ENCODE peak calls at places on chromosomes 13 and 19, in eight cellular contexts. One of them, this sample, is unnamed.

GRCh38 chr13:46906440-46906839 is 9.6 kb upstream of the HTR2A start:
- DNase-seq in SJCRH30: no peak
- DNase-seq in nephron progenitor cell: no peak
- DNase-seq in NT2/D1: no peak
- DNase-seq in breast epithelium: no peak
- DNase-seq in GM04504: no peak
- DNase-seq in astrocyte of the spinal cord: no peak
- DNase-seq in stimulated activated CD4-positive, alpha-beta T cell treated with anti-CD3 and anti-CD28 coated beads, TNF-alpha, amount 100 ng/mL, for 24 hours: no peak
- DNase-seq in this sample: no peak

GRCh38 chr13:110696776-110697175 is 9.1 kb downstream of the CARS2 start:
- DNase-seq in SJCRH30: no peak
- DNase-seq in nephron progenitor cell: no peak
- DNase-seq in NT2/D1: no peak
- DNase-seq in breast epithelium: no peak
- DNase-seq in GM04504: no peak
- DNase-seq in astrocyte of the spinal cord: no peak
- DNase-seq in stimulated activated CD4-positive, alpha-beta T cell treated with anti-CD3 and anti-CD28 coated beads, TNF-alpha, amount 100 ng/mL, for 24 hours: no peak
- DNase-seq in this sample: no peak

GRCh38 chr13:26679411-26679810 is 81.2 kb downstream of the GPR12 start:
- DNase-seq in SJCRH30: no peak
- DNase-seq in nephron progenitor cell: no peak
- DNase-seq in NT2/D1: no peak
- DNase-seq in breast epithelium: no peak
- DNase-seq in GM04504: peak; percentile 28
- DNase-seq in astrocyte of the spinal cord: peak; percentile 22
- DNase-seq in stimulated activated CD4-positive, alpha-beta T cell treated with anti-CD3 and anti-CD28 coated beads, TNF-alpha, amount 100 ng/mL, for 24 hours: no peak
- DNase-seq in this sample: no peak

GRCh38 chr13:42680748-42681147 is 100.6 kb upstream of the FAM216B start:
- DNase-seq in SJCRH30: no peak
- DNase-seq in nephron progenitor cell: no peak
- DNase-seq in NT2/D1: no peak
- DNase-seq in breast epithelium: no peak
- DNase-seq in GM04504: no peak
- DNase-seq in astrocyte of the spinal cord: no peak
- DNase-seq in stimulated activated CD4-positive, alpha-beta T cell treated with anti-CD3 and anti-CD28 coated beads, TNF-alpha, amount 100 ng/mL, for 24 hours: no peak
- DNase-seq in this sample: no peak

GRCh38 chr19:15177269-15178116 is 23.3 kb downstream of the NOTCH3 start:
- DNase-seq in SJCRH30: no peak
- DNase-seq in nephron progenitor cell: peak; percentile 94
- DNase-seq in NT2/D1: peak; percentile 83
- DNase-seq in breast epithelium: peak; percentile 50
- DNase-seq in GM04504: peak; percentile 45
- DNase-seq in astrocyte of the spinal cord: peak; percentile 64
- DNase-seq in stimulated activated CD4-positive, alpha-beta T cell treated with anti-CD3 and anti-CD28 coated beads, TNF-alpha, amount 100 ng/mL, for 24 hours: peak; percentile 84
- DNase-seq in this sample: peak; percentile 83

GRCh38 chr19:5025027-5025426 is 56.1 kb downstream of the KDM4B start:
- DNase-seq in SJCRH30: peak; percentile 67
- DNase-seq in nephron progenitor cell: no peak
- DNase-seq in NT2/D1: no peak
- DNase-seq in breast epithelium: no peak
- DNase-seq in GM04504: no peak
- DNase-seq in astrocyte of the spinal cord: no peak
- DNase-seq in stimulated activated CD4-positive, alpha-beta T cell treated with anti-CD3 and anti-CD28 coated beads, TNF-alpha, amount 100 ng/mL, for 24 hours: no peak
- DNase-seq in this sample: no peak

GRCh38 chr13:45833242-45833641 is 18.3 kb downstream of the SIAH3 start:
- DNase-seq in SJCRH30: no peak
- DNase-seq in nephron progenitor cell: no peak
- DNase-seq in NT2/D1: no peak
- DNase-seq in breast epithelium: no peak
- DNase-seq in GM04504: no peak
- DNase-seq in astrocyte of the spinal cord: no peak
- DNase-seq in stimulated activated CD4-positive, alpha-beta T cell treated with anti-CD3 and anti-CD28 coated beads, TNF-alpha, amount 100 ng/mL, for 24 hours: no peak
- DNase-seq in this sample: no peak

GRCh38 chr13:48866204-48866603 is 109.5 kb upstream of the FNDC3A start:
- DNase-seq in SJCRH30: no peak
- DNase-seq in nephron progenitor cell: no peak
- DNase-seq in NT2/D1: no peak
- DNase-seq in breast epithelium: no peak
- DNase-seq in GM04504: no peak
- DNase-seq in astrocyte of the spinal cord: no peak
- DNase-seq in stimulated activated CD4-positive, alpha-beta T cell treated with anti-CD3 and anti-CD28 coated beads, TNF-alpha, amount 100 ng/mL, for 24 hours: no peak
- DNase-seq in this sample: no peak

GRCh38 chr13:44749906-44750305 is 173.8 kb upstream of the TSC22D1 start:
- DNase-seq in SJCRH30: no peak
- DNase-seq in nephron progenitor cell: no peak
- DNase-seq in NT2/D1: no peak
- DNase-seq in breast epithelium: no peak
- DNase-seq in GM04504: no peak
- DNase-seq in astrocyte of the spinal cord: no peak
- DNase-seq in stimulated activated CD4-positive, alpha-beta T cell treated with anti-CD3 and anti-CD28 coated beads, TNF-alpha, amount 100 ng/mL, for 24 hours: no peak
- DNase-seq in this sample: no peak

GRCh38 chr19:45863840-45864628 is at the start of gene FOXA3:
- DNase-seq in SJCRH30: peak; percentile 69
- DNase-seq in nephron progenitor cell: peak; percentile 63
- DNase-seq in NT2/D1: no peak
- DNase-seq in breast epithelium: no peak
- DNase-seq in GM04504: no peak
- DNase-seq in astrocyte of the spinal cord: peak; percentile 8
- DNase-seq in stimulated activated CD4-positive, alpha-beta T cell treated with anti-CD3 and anti-CD28 coated beads, TNF-alpha, amount 100 ng/mL, for 24 hours: peak; percentile 56
- DNase-seq in this sample: peak; percentile 85

GRCh38 chr13:41621716-41622508 is 164.6 kb downstream of the RGCC start:
- DNase-seq in SJCRH30: no peak
- DNase-seq in nephron progenitor cell: no peak
- DNase-seq in NT2/D1: no peak
- DNase-seq in breast epithelium: no peak
- DNase-seq in GM04504: no peak
- DNase-seq in astrocyte of the spinal cord: no peak
- DNase-seq in stimulated activated CD4-positive, alpha-beta T cell treated with anti-CD3 and anti-CD28 coated beads, TNF-alpha, amount 100 ng/mL, for 24 hours: no peak
- DNase-seq in this sample: no peak

GRCh38 chr19:38276942-38277517 is 12.7 kb downstream of the SPINT2 start:
- DNase-seq in SJCRH30: no peak
- DNase-seq in nephron progenitor cell: no peak
- DNase-seq in NT2/D1: no peak
- DNase-seq in breast epithelium: no peak
- DNase-seq in GM04504: no peak
- DNase-seq in astrocyte of the spinal cord: no peak
- DNase-seq in stimulated activated CD4-positive, alpha-beta T cell treated with anti-CD3 and anti-CD28 coated beads, TNF-alpha, amount 100 ng/mL, for 24 hours: no peak
- DNase-seq in this sample: no peak

GRCh38 chr13:80010286-80010831 is 330.6 kb downstream of the SPRY2 start:
- DNase-seq in SJCRH30: no peak
- DNase-seq in nephron progenitor cell: no peak
- DNase-seq in NT2/D1: no peak
- DNase-seq in breast epithelium: no peak
- DNase-seq in GM04504: no peak
- DNase-seq in astrocyte of the spinal cord: no peak
- DNase-seq in stimulated activated CD4-positive, alpha-beta T cell treated with anti-CD3 and anti-CD28 coated beads, TNF-alpha, amount 100 ng/mL, for 24 hours: no peak
- DNase-seq in this sample: no peak

GRCh38 chr13:91544723-91545122 is 146.3 kb downstream of the GPC5 start:
- DNase-seq in SJCRH30: peak; percentile 31
- DNase-seq in nephron progenitor cell: no peak
- DNase-seq in NT2/D1: peak; percentile 16
- DNase-seq in breast epithelium: no peak
- DNase-seq in GM04504: no peak
- DNase-seq in astrocyte of the spinal cord: no peak
- DNase-seq in stimulated activated CD4-positive, alpha-beta T cell treated with anti-CD3 and anti-CD28 coated beads, TNF-alpha, amount 100 ng/mL, for 24 hours: no peak
- DNase-seq in this sample: no peak

This sample was measured in transverse colon.